ENCODE peak calls at places on chromosomes 12 and 14, in seven cellular contexts. One of them, this sample, is unnamed.

GRCh38 chr12:120497524-120498150 is 1.7 kb downstream of the DYNLL1 start:
- DNase-seq in MCF 10A: no peak
- DNase-seq in spleen: no peak
- DNase-seq in AG10803: peak
- DNase-seq in epithelial cell of esophagus: no peak
- DNase-seq in transverse colon: no peak
- DNase-seq in AG09309: no peak
- DNase-seq in this sample: no peak

GRCh38 chr14:72619071-72619710 is 274.7 kb downstream of the DPF3 start:
- DNase-seq in epithelial cell of esophagus: no peak
- DNase-seq in spleen: no peak
- DNase-seq in transverse colon: no peak
- DNase-seq in AG10803: no peak
- DNase-seq in AG09309: no peak
- DNase-seq in MCF 10A: no peak
- DNase-seq in this sample: no peak

GRCh38 chr14:30982583-30982982 is 42.9 kb upstream of the AP4S1 start:
- DNase-seq in AG09309: no peak
- DNase-seq in spleen: no peak
- DNase-seq in epithelial cell of esophagus: no peak
- DNase-seq in transverse colon: no peak
- DNase-seq in AG10803: no peak
- DNase-seq in MCF 10A: no peak
- DNase-seq in this sample: no peak

GRCh38 chr12:109892748-109893147 is 7.3 kb upstream of the TCHP start:
- DNase-seq in transverse colon: no peak
- DNase-seq in AG10803: no peak
- DNase-seq in AG09309: no peak
- DNase-seq in spleen: no peak
- DNase-seq in MCF 10A: no peak
- DNase-seq in epithelial cell of esophagus: no peak
- DNase-seq in this sample: no peak

GRCh38 chr12:51924551-51925399 is 17.5 kb downstream of the ACVRL1 start:
- DNase-seq in spleen: no peak
- DNase-seq in AG10803: no peak
- DNase-seq in MCF 10A: no peak
- DNase-seq in epithelial cell of esophagus: no peak
- DNase-seq in AG09309: no peak
- DNase-seq in transverse colon: no peak
- DNase-seq in this sample: no peak

GRCh38 chr12:14278294-14278953 is 87.1 kb upstream of the ATF7IP start:
- DNase-seq in spleen: no peak
- DNase-seq in transverse colon: no peak
- DNase-seq in AG10803: no peak
- DNase-seq in epithelial cell of esophagus: no peak
- DNase-seq in MCF 10A: no peak
- DNase-seq in AG09309: no peak
- DNase-seq in this sample: no peak

GRCh38 chr12:5716221-5716620 is 228.8 kb downstream of the ANO2 start:
- DNase-seq in MCF 10A: no peak
- DNase-seq in epithelial cell of esophagus: no peak
- DNase-seq in transverse colon: peak
- DNase-seq in spleen: no peak
- DNase-seq in AG09309: peak
- DNase-seq in AG10803: peak
- DNase-seq in this sample: no peak

GRCh38 chr12:101670007-101670671 is 27.3 kb upstream of the CHPT1 start:
- DNase-seq in epithelial cell of esophagus: peak
- DNase-seq in transverse colon: peak
- DNase-seq in AG10803: peak
- DNase-seq in AG09309: peak
- DNase-seq in MCF 10A: peak
- DNase-seq in spleen: no peak
- DNase-seq in this sample: no peak

GRCh38 chr14:95313707-95314106 is 6.0 kb downstream of the CLMN start:
- DNase-seq in AG09309: peak
- DNase-seq in MCF 10A: peak
- DNase-seq in transverse colon: peak
- DNase-seq in epithelial cell of esophagus: peak
- DNase-seq in AG10803: peak
- DNase-seq in spleen: no peak
- DNase-seq in this sample: peak

GRCh38 chr12:96338852-96339478 is 61.3 kb downstream of the CDK17 start:
- DNase-seq in epithelial cell of esophagus: no peak
- DNase-seq in spleen: no peak
- DNase-seq in AG10803: no peak
- DNase-seq in transverse colon: no peak
- DNase-seq in MCF 10A: no peak
- DNase-seq in AG09309: no peak
- DNase-seq in this sample: no peak

GRCh38 chr12:108620236-108620879 is 13.3 kb downstream of the SELPLG start:
- DNase-seq in MCF 10A: peak
- DNase-seq in AG10803: peak
- DNase-seq in AG09309: no peak
- DNase-seq in spleen: no peak
- DNase-seq in epithelial cell of esophagus: peak
- DNase-seq in transverse colon: no peak
- DNase-seq in this sample: no peak

GRCh38 chr14:50039734-50040400 is 76.5 kb downstream of the VCPKMT start:
- DNase-seq in MCF 10A: peak
- DNase-seq in epithelial cell of esophagus: peak
- DNase-seq in transverse colon: no peak
- DNase-seq in AG10803: peak
- DNase-seq in AG09309: peak
- DNase-seq in spleen: no peak
- DNase-seq in this sample: no peak

GRCh38 chr12:28963554-28963953 is 185.5 kb upstream of the FAR2 start:
- DNase-seq in spleen: no peak
- DNase-seq in AG09309: no peak
- DNase-seq in MCF 10A: peak
- DNase-seq in AG10803: peak
- DNase-seq in epithelial cell of esophagus: peak
- DNase-seq in transverse colon: no peak
- DNase-seq in this sample: no peak

GRCh38 chr12:6697584-6698351 is 2.8 kb downstream of the PIANP start:
- DNase-seq in spleen: peak
- DNase-seq in epithelial cell of esophagus: peak
- DNase-seq in AG09309: peak
- DNase-seq in AG10803: peak
- DNase-seq in transverse colon: peak
- DNase-seq in MCF 10A: peak
- DNase-seq in this sample: no peak

GRCh38 chr12:58419905-58420304 is 478.5 kb downstream of the ATP23 start:
- DNase-seq in AG10803: peak
- DNase-seq in epithelial cell of esophagus: peak
- DNase-seq in AG09309: no peak
- DNase-seq in MCF 10A: no peak
- DNase-seq in spleen: no peak
- DNase-seq in transverse colon: no peak
- DNase-seq in this sample: no peak

GRCh38 chr12:1651946-1652345 is 22.9 kb downstream of the WNT5B start:
- DNase-seq in epithelial cell of esophagus: peak
- DNase-seq in AG09309: no peak
- DNase-seq in transverse colon: no peak
- DNase-seq in AG10803: no peak
- DNase-seq in MCF 10A: no peak
- DNase-seq in spleen: no peak
- DNase-seq in this sample: no peak

GRCh38 chr14:39446131-39446744 is 14.0 kb upstream of the FBXO33 start:
- DNase-seq in transverse colon: no peak
- DNase-seq in spleen: no peak
- DNase-seq in AG10803: no peak
- DNase-seq in epithelial cell of esophagus: no peak
- DNase-seq in AG09309: no peak
- DNase-seq in MCF 10A: no peak
- DNase-seq in this sample: no peak

GRCh38 chr12:108955225-108955835 is 65.5 kb downstream of the SVOP start:
- DNase-seq in AG10803: peak
- DNase-seq in transverse colon: no peak
- DNase-seq in AG09309: no peak
- DNase-seq in epithelial cell of esophagus: peak
- DNase-seq in spleen: no peak
- DNase-seq in MCF 10A: peak
- DNase-seq in this sample: no peak

GRCh38 chr12:78018939-78019338 is 188.2 kb downstream of the NAV3 start:
- DNase-seq in AG10803: peak
- DNase-seq in transverse colon: no peak
- DNase-seq in AG09309: no peak
- DNase-seq in epithelial cell of esophagus: peak
- DNase-seq in MCF 10A: peak
- DNase-seq in spleen: no peak
- DNase-seq in this sample: no peak

GRCh38 chr14:88961214-88961613 is 136.8 kb downstream of the TTC8 start:
- DNase-seq in AG10803: no peak
- DNase-seq in epithelial cell of esophagus: no peak
- DNase-seq in AG09309: no peak
- DNase-seq in MCF 10A: no peak
- DNase-seq in spleen: no peak
- DNase-seq in transverse colon: peak
- DNase-seq in this sample: no peak

GRCh38 chr12:85644508-85644907 is 191.7 kb downstream of the RASSF9 start:
- DNase-seq in MCF 10A: no peak
- DNase-seq in transverse colon: no peak
- DNase-seq in epithelial cell of esophagus: no peak
- DNase-seq in AG10803: no peak
- DNase-seq in spleen: no peak
- DNase-seq in AG09309: no peak
- DNase-seq in this sample: no peak

GRCh38 chr12:120229071-120229582 is 28.2 kb upstream of the RPLP0 start:
- DNase-seq in AG10803: no peak
- DNase-seq in AG09309: no peak
- DNase-seq in transverse colon: no peak
- DNase-seq in MCF 10A: no peak
- DNase-seq in spleen: no peak
- DNase-seq in epithelial cell of esophagus: no peak
- DNase-seq in this sample: no peak

GRCh38 chr14:85415015-85415712 is 114.8 kb upstream of the FLRT2 start:
- DNase-seq in AG09309: peak
- DNase-seq in transverse colon: no peak
- DNase-seq in MCF 10A: peak
- DNase-seq in AG10803: peak
- DNase-seq in epithelial cell of esophagus: peak
- DNase-seq in spleen: no peak
- DNase-seq in this sample: no peak

DNA sequence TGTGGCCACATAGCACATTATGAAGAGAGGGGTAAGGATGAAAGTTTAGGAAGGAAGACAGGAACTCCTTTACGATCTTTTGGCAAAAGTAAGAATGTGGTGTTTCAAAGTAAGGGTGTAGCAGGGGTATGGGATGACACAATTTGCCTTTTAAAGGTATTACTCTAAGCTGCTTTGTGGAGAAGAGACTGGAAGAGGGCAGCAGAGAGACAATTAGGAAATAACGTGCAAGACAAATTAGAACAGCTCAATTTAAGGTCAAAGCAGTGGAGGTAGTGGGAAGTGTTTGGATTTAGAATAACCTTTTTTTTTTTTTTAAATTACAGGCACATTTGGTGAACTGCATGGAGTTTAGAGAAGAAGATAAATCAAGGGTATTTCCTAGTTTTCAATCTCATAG is 342.6 kb downstream of the NOVA1 start:
- DNase-seq in spleen: no peak
- DNase-seq in AG09309: no peak
- DNase-seq in MCF 10A: peak
- DNase-seq in epithelial cell of esophagus: peak
- DNase-seq in AG10803: peak
- DNase-seq in transverse colon: no peak
- DNase-seq in this sample: no peak
- TF ChIP-seq CTCF in spleen: no peak
- TF ChIP-seq CTCF in AG09309: no peak
- TF ChIP-seq CTCF in MCF 10A: no peak
- TF ChIP-seq CTCF in epithelial cell of esophagus: peak
- TF ChIP-seq CTCF in AG10803: peak
- TF ChIP-seq CTCF in transverse colon: peak
- TF ChIP-seq CTCF in this sample: no peak

GRCh38 chr14:74568380-74568649 is 43.7 kb downstream of the LTBP2 start:
- DNase-seq in epithelial cell of esophagus: peak
- DNase-seq in spleen: no peak
- DNase-seq in MCF 10A: no peak
- DNase-seq in AG10803: no peak
- DNase-seq in AG09309: no peak
- DNase-seq in transverse colon: no peak
- DNase-seq in this sample: no peak

GRCh38 chr14:74567219-74567618 is 44.8 kb downstream of the LTBP2 start:
- DNase-seq in transverse colon: no peak
- DNase-seq in AG10803: no peak
- DNase-seq in spleen: peak
- DNase-seq in MCF 10A: no peak
- DNase-seq in AG09309: no peak
- DNase-seq in epithelial cell of esophagus: peak
- DNase-seq in this sample: no peak

GRCh38 chr14:74567646-74568379 is 44.2 kb downstream of the LTBP2 start:
- DNase-seq in transverse colon: no peak
- DNase-seq in MCF 10A: no peak
- DNase-seq in AG09309: no peak
- DNase-seq in AG10803: no peak
- DNase-seq in spleen: peak
- DNase-seq in epithelial cell of esophagus: peak
- DNase-seq in this sample: no peak

GRCh38 chr14:74568896-74569295 is 43.1 kb downstream of the LTBP2 start:
- DNase-seq in AG10803: peak
- DNase-seq in MCF 10A: no peak
- DNase-seq in AG09309: no peak
- DNase-seq in epithelial cell of esophagus: peak
- DNase-seq in spleen: peak
- DNase-seq in transverse colon: no peak
- DNase-seq in this sample: no peak

GRCh38 chr14:74566174-74567125 is 45.6 kb downstream of the LTBP2 start:
- DNase-seq in AG10803: no peak
- DNase-seq in AG09309: no peak
- DNase-seq in MCF 10A: peak
- DNase-seq in epithelial cell of esophagus: peak
- DNase-seq in transverse colon: no peak
- DNase-seq in spleen: peak
- DNase-seq in this sample: no peak
- TF ChIP-seq CTCF in AG10803: no peak
- TF ChIP-seq CTCF in AG09309: no peak
- TF ChIP-seq CTCF in MCF 10A: no peak
- TF ChIP-seq CTCF in epithelial cell of esophagus: no peak
- TF ChIP-seq CTCF in transverse colon: no peak
- TF ChIP-seq CTCF in spleen: no peak
- TF ChIP-seq CTCF in this sample: no peak

DNA sequence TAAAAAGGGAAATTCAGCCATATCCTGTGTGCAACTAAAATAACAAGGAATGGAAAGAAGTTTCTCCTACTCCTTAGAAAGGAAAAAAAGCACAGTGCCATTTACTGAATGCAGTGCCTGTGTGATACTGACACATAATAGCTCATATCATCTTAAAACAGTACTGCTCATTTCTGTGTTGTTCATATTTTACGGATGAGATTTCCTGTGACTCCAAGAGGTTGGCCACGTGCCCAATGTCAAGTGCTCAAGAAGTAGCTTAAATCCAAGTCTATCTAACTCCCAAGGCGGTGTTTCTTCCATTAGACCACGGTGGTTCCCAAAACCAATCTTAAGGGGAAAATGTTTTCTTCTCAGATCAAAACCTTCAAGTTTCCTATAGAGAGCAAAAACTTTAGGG is 20.0 kb downstream of the MAP3K9 start:
- DNase-seq in AG09309: peak
- DNase-seq in spleen: no peak
- DNase-seq in AG10803: peak
- DNase-seq in transverse colon: no peak
- DNase-seq in epithelial cell of esophagus: peak
- DNase-seq in MCF 10A: peak
- DNase-seq in this sample: no peak
- TF ChIP-seq CTCF in AG09309: no peak
- TF ChIP-seq CTCF in spleen: no peak
- TF ChIP-seq CTCF in AG10803: no peak
- TF ChIP-seq CTCF in transverse colon: no peak
- TF ChIP-seq CTCF in epithelial cell of esophagus: no peak
- TF ChIP-seq CTCF in MCF 10A: no peak
- TF ChIP-seq CTCF in this sample: no peak

GRCh38 chr14:99201351-99202073 is 70.5 kb downstream of the BCL11B start:
- DNase-seq in AG09309: no peak
- DNase-seq in transverse colon: no peak
- DNase-seq in epithelial cell of esophagus: no peak
- DNase-seq in spleen: no peak
- DNase-seq in MCF 10A: no peak
- DNase-seq in AG10803: no peak
- DNase-seq in this sample: no peak
- TF ChIP-seq CTCF in AG09309: no peak
- TF ChIP-seq CTCF in transverse colon: no peak
- TF ChIP-seq CTCF in epithelial cell of esophagus: no peak
- TF ChIP-seq CTCF in spleen: no peak
- TF ChIP-seq CTCF in MCF 10A: no peak
- TF ChIP-seq CTCF in AG10803: no peak
- TF ChIP-seq CTCF in this sample: no peak